ENCODE peak calls at places on chromosomes 11 and 22, in eight cellular contexts. W is HCT116, K is tibial nerve, Q is IMR-90, V is vagina, J is suprapubic skin, F is stomach, M is breast epithelium. H is an unnamed sample.
A peak's percentile ranks its signal among the peaks of the same experiment; 100 is the strongest.

GRCh38 chr11:84914511-84914910 is 712.6 kb downstream of the DLG2 start:
- DNase-seq in W (no peak), K (no peak), Q (no peak), V (no peak), J (no peak), F (no peak), M (no peak), H (no peak)

GRCh38 chr22:26581026-26581425 is 8.9 kb downstream of the TPST2 start:
- DNase-seq in W (no peak), K (no peak), Q (no peak), V (no peak), J (no peak), F (no peak), M (no peak), H (no peak)

GRCh38 chr11:71268706-71269321 is 16.4 kb upstream of the SHANK2 start:
- DNase-seq in W (no peak), K (no peak), Q (no peak), V (peak; percentile 67), J (peak; percentile 60), F (no peak), M (no peak), H (no peak)

GRCh38 chr11:78038697-78039313 is 15.7 kb upstream of the KCTD14 start:
- DNase-seq in W (no peak), K (no peak), Q (peak; percentile 28), V (no peak), J (no peak), F (peak; percentile 69), M (no peak), H (no peak)

GRCh38 chr22:17970205-17970708 is 54.1 kb downstream of the MICAL3 start:
- DNase-seq in W (no peak), K (no peak), Q (peak; percentile 85), V (no peak), J (no peak), F (no peak), M (no peak), H (no peak)

GRCh38 chr11:76637491-76638266 is 32.9 kb downstream of the LRRC32 start:
- DNase-seq in W (no peak), K (no peak), Q (no peak), V (no peak), J (peak; percentile 84), F (no peak), M (no peak), H (no peak)

GRCh38 chr11:84247931-84248330 is 961.8 kb upstream of the CCDC90B start:
- DNase-seq in W (no peak), K (no peak), Q (no peak), V (no peak), J (no peak), F (no peak), M (no peak), H (no peak)

GRCh38 chr22:23054531-23055257 is 15.6 kb upstream of the GNAZ start:
- DNase-seq in W (no peak), K (no peak), Q (no peak), V (no peak), J (no peak), F (peak; percentile 35), M (no peak), H (no peak)

GRCh38 chr11:96254087-96254486 is 88.9 kb downstream of the MAML2 start:
- DNase-seq in W (no peak), K (no peak), Q (peak; percentile 75), V (no peak), J (no peak), F (no peak), M (peak; percentile 69), H (no peak)

GRCh38 chr11:66863428-66864125 is 6.7 kb downstream of the LRFN4 start:
- DNase-seq in W (no peak), K (no peak), Q (no peak), V (no peak), J (no peak), F (no peak), M (no peak), H (no peak)

GRCh38 chr11:125062196-125062930 is 742 bp upstream of the SLC37A2 start:
- DNase-seq in W (no peak), K (no peak), Q (no peak), V (no peak), J (no peak), F (peak; percentile 25), M (no peak), H (no peak)

GRCh38 chr11:86207413-86207812 is 37.1 kb upstream of the EED start:
- DNase-seq in W (no peak), K (no peak), Q (no peak), V (no peak), J (no peak), F (no peak), M (no peak), H (no peak)

GRCh38 chr11:8384199-8384821 is 120.6 kb upstream of the LMO1 start:
- DNase-seq in W (no peak), K (no peak), Q (no peak), V (no peak), J (peak; percentile 76), F (peak; percentile 61), M (peak; percentile 15), H (no peak)

GRCh38 chr22:39303892-39304671 is 15.3 kb downstream of the RPL3 start:
- DNase-seq in W (no peak), K (no peak), Q (no peak), V (no peak), J (no peak), F (no peak), M (no peak), H (no peak)

GRCh38 chr22:39301926-39302325 is 17.5 kb downstream of the RPL3 start:
- DNase-seq in W (no peak), K (no peak), Q (no peak), V (no peak), J (no peak), F (no peak), M (no peak), H (no peak)

GRCh38 chr22:39301108-39301507 is 18.3 kb downstream of the RPL3 start:
- DNase-seq in W (no peak), K (no peak), Q (no peak), V (no peak), J (no peak), F (no peak), M (no peak), H (no peak)

GRCh38 chr22:39303358-39303757 is 16.1 kb downstream of the RPL3 start:
- DNase-seq in W (no peak), K (no peak), Q (no peak), V (no peak), J (no peak), F (no peak), M (no peak), H (no peak)

DNA sequence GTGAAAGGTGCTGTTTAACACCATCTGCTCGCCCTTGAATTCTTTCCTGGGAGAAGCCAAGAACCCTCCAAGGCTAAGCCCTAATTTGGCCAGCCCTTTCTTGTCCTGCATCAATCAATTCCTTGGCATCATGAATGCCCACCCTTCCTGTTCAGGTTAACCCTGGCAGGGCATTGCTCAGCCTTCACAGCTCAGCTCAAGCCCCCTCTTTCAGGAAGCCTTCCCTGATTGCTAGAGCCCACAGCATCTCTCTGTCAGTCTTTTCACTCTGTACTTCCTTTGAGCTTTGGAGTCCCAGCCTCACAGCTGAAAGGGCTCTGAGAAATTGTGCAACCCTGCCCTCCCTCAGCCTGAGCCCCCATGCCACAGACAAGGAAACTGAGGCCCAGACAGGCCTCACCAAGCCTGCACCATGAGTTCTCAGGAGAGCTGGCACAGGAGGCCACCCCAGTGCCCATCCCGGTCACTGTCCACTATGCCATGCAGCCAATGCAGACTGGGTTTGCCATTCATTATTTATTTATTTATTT is 16.9 kb downstream of the RPL3 start:
- DNase-seq in W (no peak), K (no peak), Q (no peak), V (no peak), J (no peak), F (no peak), M (no peak), H (no peak)
- H3K27ac ChIP-seq in W (no peak overlapping the region), K (no peak overlapping the region), Q (no peak overlapping the region), V (no peak overlapping the region), J (no peak overlapping the region), F (no peak overlapping the region), M (no peak overlapping the region), H (no peak overlapping the region)

DNA sequence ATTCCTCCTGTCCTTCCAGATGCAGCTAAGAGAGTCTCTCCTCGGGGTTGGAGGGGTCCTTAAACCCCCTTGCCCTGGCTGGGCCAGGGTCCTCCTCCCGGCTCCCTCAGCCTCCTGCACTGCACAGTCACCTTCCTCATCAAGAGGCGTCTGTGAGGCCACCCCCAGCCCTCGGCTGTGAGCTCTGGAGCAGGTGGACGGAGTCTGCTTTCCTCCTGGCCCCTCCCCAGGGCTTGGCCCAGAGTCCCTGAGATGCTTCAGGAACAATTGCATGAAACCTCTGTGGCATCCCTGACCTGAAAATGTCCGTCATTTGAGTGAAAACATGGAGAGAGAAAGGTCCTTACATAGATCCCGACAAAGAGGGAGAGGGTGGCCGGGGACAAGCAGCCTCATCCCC is 6.7 kb upstream of the FGF3 start:
- DNase-seq in W (no peak), K (no peak), Q (no peak), V (no peak), J (no peak), F (no peak), M (no peak), H (no peak)
- TF ChIP-seq POLR2A in W (no peak), K (no peak), Q (no peak), V (no peak), J (no peak), F (no peak), M (no peak), H (no peak)

DNA sequence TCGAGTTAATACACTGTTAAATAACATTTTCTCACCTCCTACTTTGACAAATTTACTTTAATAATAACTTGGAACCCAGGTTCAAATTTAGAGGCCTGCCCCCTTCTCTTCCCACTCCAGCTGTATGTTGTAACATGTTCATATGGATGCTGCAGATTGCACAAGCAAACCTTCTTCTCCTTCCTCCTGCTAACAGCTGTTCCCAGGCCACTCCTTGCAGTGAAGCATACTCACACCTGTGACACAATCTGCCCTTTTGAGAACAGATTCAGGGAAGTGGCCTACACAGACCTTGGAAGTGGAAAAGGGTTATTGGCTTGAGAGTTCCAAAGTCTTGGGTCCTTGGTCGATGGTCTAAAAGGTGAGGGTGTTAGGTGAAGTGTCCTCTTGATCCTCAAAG is 131.9 kb downstream of the TEAD1 start:
- DNase-seq in W (no peak), K (no peak), Q (peak; percentile 48), V (no peak), J (no peak), F (no peak), M (no peak), H (no peak)
- TF ChIP-seq CTCF in W (no peak), K (no peak), Q (no peak), V (no peak), J (no peak), F (no peak), M (no peak), H (no peak)

DNA sequence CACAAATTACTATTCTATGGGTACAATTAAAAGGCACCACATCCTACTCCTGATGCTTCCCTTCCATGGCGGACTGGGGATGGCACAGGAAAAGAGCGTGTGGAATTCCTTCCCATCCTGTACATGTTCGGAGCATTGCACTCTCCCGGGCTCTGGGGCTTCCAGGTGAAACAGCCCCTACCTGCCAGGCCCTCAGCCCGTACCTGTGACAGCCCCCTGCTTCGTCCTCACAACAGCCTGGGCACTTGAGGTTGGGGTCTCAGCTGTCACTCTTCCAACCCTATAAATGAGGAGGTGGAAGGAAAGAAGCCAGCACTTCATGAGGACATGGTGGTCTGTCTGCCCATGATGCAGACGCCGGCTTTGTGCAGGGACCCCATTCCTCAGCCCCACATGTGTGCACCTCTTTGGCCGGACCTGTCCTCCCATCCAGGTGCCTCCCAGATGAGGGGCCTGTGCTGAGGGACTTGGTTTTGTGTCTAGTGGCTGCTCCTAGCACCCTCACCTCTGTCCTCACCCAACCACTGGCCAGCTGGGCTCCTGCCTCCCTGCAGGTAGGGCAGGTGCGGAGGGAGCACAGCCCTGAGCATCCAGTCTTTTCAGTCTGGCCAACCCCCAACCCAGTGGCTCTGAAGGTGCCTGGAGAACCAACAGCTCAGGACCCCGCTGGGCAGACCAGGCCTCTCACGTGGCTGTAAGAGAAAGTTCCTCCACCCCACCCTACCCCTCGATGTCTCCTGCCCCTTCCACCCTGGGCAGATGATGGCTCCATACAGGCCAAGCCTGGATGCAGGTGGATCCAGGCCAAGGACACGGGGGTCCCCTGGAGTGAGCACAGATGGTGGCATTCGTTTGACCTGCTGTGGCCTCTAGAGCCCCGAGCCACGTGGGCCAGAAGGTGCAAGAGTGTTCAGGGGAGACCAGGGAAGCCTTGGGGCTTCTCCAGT is 23.4 kb upstream of the WNT7B start:
- DNase-seq in W (no peak), K (no peak), Q (no peak), V (no peak), J (no peak), F (no peak), M (no peak), H (no peak)
- H3K27ac ChIP-seq in W (no peak overlapping the region), K (no peak overlapping the region), Q (no peak overlapping the region), V (no peak overlapping the region), J (no peak overlapping the region), F (no peak overlapping the region), M (no peak overlapping the region), H (no peak overlapping the region)